ENCODE peak calls at places on chromosomes 16 and 17, in eight cellular contexts. S is NCI-H510A treated with DMSO at 0.1 percent for 48 hours, N is caudate nucleus, O is fibroblast of the conjunctiva, R is head of caudate nucleus, Q is psoas muscle, X is neural crest cell, F is non-pigmented ciliary epithelial cell. W is an unnamed sample.

GRCh38 chr17:56992364-56992763 is 14.4 kb downstream of the SCPEP1 start:
- DNase-seq in S (no peak), N (no peak), O (no peak), R (no peak), Q (no peak), X (no peak), F (no peak), W (no peak)

GRCh38 chr17:54945246-54945645 is 23.2 kb downstream of the COX11 start:
- DNase-seq in S (no peak), N (no peak), O (no peak), R (no peak), Q (no peak), X (no peak), F (no peak), W (no peak)

GRCh38 chr16:87778830-87779579 is 13.2 kb upstream of the KLHDC4 start:
- DNase-seq in S (peak), N (peak), O (peak), R (peak), Q (peak), X (peak), F (peak), W (peak)

GRCh38 chr16:85537795-85538401 is 75.2 kb upstream of the GSE1 start:
- DNase-seq in S (no peak), N (no peak), O (no peak), R (no peak), Q (no peak), X (no peak), F (no peak), W (no peak)

GRCh38 chr16:51898872-51899271 is 648.1 kb downstream of the TOX3 start:
- DNase-seq in S (no peak), N (no peak), O (no peak), R (no peak), Q (no peak), X (no peak), F (no peak), W (no peak)

GRCh38 chr16:74836111-74836671 is 61.6 kb upstream of the FA2H start:
- DNase-seq in S (no peak), N (no peak), O (no peak), R (no peak), Q (no peak), X (no peak), F (no peak), W (no peak)

GRCh38 chr16:11396241-11397048 is 51.2 kb downstream of the RMI2 start:
- DNase-seq in S (peak), N (peak), O (peak), R (peak), Q (peak), X (peak), F (no peak), W (peak)

GRCh38 chr17:78529251-78529650 is 47.9 kb downstream of the DNAH17 start:
- DNase-seq in S (no peak), N (no peak), O (no peak), R (no peak), Q (no peak), X (no peak), F (no peak), W (no peak)

GRCh38 chr17:73541561-73541981 is 102.7 kb downstream of the SDK2 start:
- DNase-seq in S (no peak), N (no peak), O (no peak), R (no peak), Q (no peak), X (no peak), F (no peak), W (no peak)

GRCh38 chr16:53745753-53746258 is 41.9 kb downstream of the FTO start:
- DNase-seq in S (no peak), N (no peak), O (no peak), R (no peak), Q (no peak), X (no peak), F (no peak), W (peak)

GRCh38 chr17:80822021-80822699 is 169.5 kb upstream of the CHMP6 start:
- DNase-seq in S (no peak), N (no peak), O (no peak), R (peak), Q (peak), X (no peak), F (no peak), W (no peak)

GRCh38 chr17:77394540-77395295 is 253.9 kb downstream of the SEC14L1 start:
- DNase-seq in S (no peak), N (no peak), O (no peak), R (no peak), Q (peak), X (peak), F (no peak), W (peak)

GRCh38 chr17:37368577-37368976 is 7.2 kb upstream of the C17orf78 start:
- DNase-seq in S (no peak), N (no peak), O (peak), R (no peak), Q (no peak), X (no peak), F (no peak), W (peak)

GRCh38 chr17:61461967-61462733 is 9.9 kb downstream of the TBX4 start:
- DNase-seq in S (no peak), N (no peak), O (no peak), R (peak), Q (no peak), X (no peak), F (no peak), W (peak)

GRCh38 chr17:36095992-36096391 is 6.0 kb upstream of the CCL3 start:
- DNase-seq in S (no peak), N (no peak), O (no peak), R (no peak), Q (no peak), X (no peak), F (no peak), W (no peak)

GRCh38 chr16:83835972-83836566 is 28.3 kb downstream of the HSBP1 start:
- DNase-seq in S (peak), N (no peak), O (peak), R (no peak), Q (no peak), X (no peak), F (peak), W (peak)

GRCh38 chr17:8900626-8901585 is 33.4 kb upstream of the PIK3R6 start:
- DNase-seq in S (no peak), N (no peak), O (no peak), R (peak), Q (no peak), X (no peak), F (no peak), W (no peak)

GRCh38 chr16:23026777-23027362 is 122.4 kb downstream of the USP31 start:
- DNase-seq in S (no peak), N (no peak), O (no peak), R (no peak), Q (no peak), X (peak), F (no peak), W (peak)

W was measured in fibroblast of the aortic adventitia.